ENCODE peak calls at places on chromosome 1, in seven cellular contexts. T is transverse colon; L is colonic mucosa; W is ovary; E is right cardiac atrium; B is CD8-positive, alpha-beta memory T cell; V is NT2/D1. A is an unnamed sample. For H3K27me3 and H3K9me3, the result is how much of the 10 kb centered on the place peaks cover.

GRCh38 chr1:153422450-153423068 is 6.2 kb downstream of the S100A7A start:
- DNase-seq in E (peak), L (peak), V (peak), T (peak), W (peak), B (peak), A (peak)

GRCh38 chr1:155970531-155971167 is 7.7 kb downstream of the ARHGEF2 start:
- DNase-seq in V (no peak), T (peak), B (no peak), E (peak), L (peak), W (peak), A (no peak)

GRCh38 chr1:2875677-2876531 is 74.4 kb upstream of the TTC34 start:
- DNase-seq in B (no peak), W (peak), V (no peak), E (no peak), L (no peak), T (no peak), A (no peak)

GRCh38 chr1:179298952-179299351 is 5.4 kb downstream of the SOAT1 start:
- DNase-seq in E (no peak), B (peak), T (no peak), V (no peak), L (no peak), W (no peak), A (no peak)

GRCh38 chr1:176692988-176693696 is 230.2 kb downstream of the PAPPA2 start:
- DNase-seq in E (no peak), T (no peak), B (no peak), V (no peak), W (no peak), L (no peak), A (no peak)

GRCh38 chr1:201739492-201740085 is 89.4 kb upstream of the IPO9 start:
- DNase-seq in L (peak), V (peak), E (peak), B (peak), W (peak), T (peak), A (peak)

GRCh38 chr1:20731057-20731991 is 1.2 kb downstream of the SH2D5 start:
- DNase-seq in B (peak), E (no peak), L (no peak), W (no peak), V (no peak), T (no peak), A (no peak)

GRCh38 chr1:241695454-241696171 is 43.5 kb downstream of the WDR64 start:
- DNase-seq in L (no peak), B (no peak), W (no peak), V (no peak), T (no peak), E (no peak), A (no peak)

GRCh38 chr1:86774305-86775304 is 70.2 kb downstream of the SH3GLB1 start:
- DNase-seq in T (peak), L (peak), V (peak), B (no peak), E (peak), W (peak), A (no peak)

GRCh38 chr1:17059391-17060128 is 5.7 kb upstream of the SDHB start:
- DNase-seq in B (peak), V (peak), T (peak), W (peak), E (peak), L (peak), A (peak)

GRCh38 chr1:31523012-31523411 is 53.3 kb upstream of the TINAGL1 start:
- DNase-seq in L (no peak), B (no peak), T (no peak), E (no peak), W (no peak), V (no peak), A (no peak)

GRCh38 chr1:63645301-63645700 is 52.1 kb downstream of the PGM1 start:
- DNase-seq in B (no peak), V (no peak), L (no peak), W (no peak), E (no peak), T (no peak), A (no peak)
- H3K4me3 ChIP-seq in B (no peak), V (no peak), L (no peak), W (no peak), E (no peak), T (no peak), A (no peak)

DNA sequence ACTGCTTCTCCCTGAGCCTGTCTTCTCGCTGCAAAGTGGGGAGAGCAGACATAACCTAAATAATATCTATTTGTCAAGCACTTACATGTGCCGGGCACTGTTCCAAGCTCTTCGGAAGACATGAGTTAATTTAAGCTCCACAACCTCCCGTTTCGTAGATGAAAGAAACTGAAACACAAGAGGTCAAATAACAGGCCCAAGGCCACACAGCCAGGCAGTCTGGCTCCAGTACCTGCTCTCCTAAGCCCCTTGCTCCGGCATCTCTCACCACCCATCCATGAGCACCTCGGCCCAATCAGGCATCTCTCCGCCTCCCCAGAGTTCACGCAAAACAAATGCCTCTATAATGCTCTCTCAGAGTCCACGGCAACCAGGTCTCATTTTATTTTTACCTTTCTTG is 65.4 kb downstream of the TAS1R2 start:
- DNase-seq in B (no peak), V (no peak), T (no peak), W (no peak), E (no peak), L (no peak), A (no peak)
- H3K27me3 ChIP-seq in B (under half), V (under half), T (under half), W (under half), E (under half), L (under half), A (under half)

GRCh38 chr1:171841050-171841910 is at the start of gene DNM3:
- DNase-seq in W (peak), E (peak), B (peak), L (peak), T (peak), V (peak), A (peak)
- H3K9me3 ChIP-seq in W (under half), E (under half), B (under half), L (under half), T (under half), V (under half), A (under half)

DNA sequence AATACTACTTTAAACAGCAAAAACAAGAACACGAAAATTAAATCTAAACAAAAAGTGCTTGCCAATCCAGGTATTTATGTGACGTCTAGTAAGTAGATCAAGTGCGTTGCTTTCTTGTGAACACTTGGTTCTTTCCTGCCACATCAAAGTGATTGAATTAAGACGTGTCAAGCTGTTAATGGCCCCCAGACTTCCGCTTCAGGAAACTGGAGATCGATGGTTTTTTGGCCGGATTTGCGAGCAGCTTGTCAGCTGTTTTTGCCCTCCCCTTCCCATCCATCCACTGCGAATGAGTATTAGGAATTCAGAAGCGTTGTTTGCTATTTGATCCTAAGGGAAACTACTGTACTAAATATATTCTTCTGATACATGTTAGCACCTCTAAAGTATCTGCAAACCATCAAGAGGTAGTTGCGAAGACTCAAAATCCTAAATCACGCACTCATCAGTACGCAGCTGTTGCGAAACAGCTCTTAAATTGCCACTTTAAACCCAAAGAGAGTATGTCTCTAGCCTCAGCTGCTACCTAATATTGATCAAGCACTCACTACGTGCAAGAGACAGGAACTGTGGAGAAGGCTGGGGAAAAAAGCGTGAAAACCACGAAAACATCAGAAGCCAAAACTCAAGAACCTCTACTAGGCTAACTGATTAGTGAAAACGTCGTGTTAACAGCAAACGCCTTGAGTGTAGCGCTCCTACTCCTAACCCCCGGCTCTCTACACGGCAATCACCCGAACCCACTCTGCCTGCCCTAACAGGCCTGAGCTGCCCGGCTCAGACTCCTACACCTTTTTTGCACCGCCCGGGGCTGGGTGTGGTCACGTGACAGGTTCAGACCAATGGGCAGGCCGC is 473 bp upstream of the BRDT start:
- DNase-seq in T (no peak), W (no peak), E (no peak), V (no peak), L (no peak), B (peak), A (no peak)
- H3K4me3 ChIP-seq in T (no peak), W (no peak), E (no peak), V (no peak), L (no peak), B (peak), A (no peak)

DNA sequence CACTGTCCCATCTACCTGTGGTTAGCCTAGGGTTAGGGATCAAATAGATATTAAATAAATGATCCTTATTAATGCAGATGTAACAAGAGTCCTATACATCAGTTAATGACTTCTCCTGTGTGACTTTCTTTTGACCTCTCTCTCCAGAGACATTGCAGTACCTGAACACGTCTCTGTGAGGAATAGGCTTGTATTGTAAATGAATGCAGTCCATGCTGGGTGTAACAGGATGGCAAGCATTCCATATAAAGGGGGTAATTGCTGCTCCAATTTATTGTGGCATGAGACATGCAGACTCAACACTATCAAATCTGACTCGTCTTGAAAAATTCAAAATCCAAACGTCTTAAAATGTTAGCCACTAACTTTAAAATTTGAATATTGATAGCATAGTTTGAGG is 189.5 kb downstream of the PRDM2 start:
- DNase-seq in L (no peak), W (no peak), V (no peak), B (no peak), E (no peak), T (no peak), A (no peak)
- H3K27me3 ChIP-seq in L (under half), W (under half), V (half or more), B (under half), E (under half), T (under half), A (under half)

GRCh38 chr1:5478156-5478695 is 514.0 kb downstream of the NPHP4 start:
- DNase-seq in E (no peak), L (no peak), W (no peak), T (no peak), B (no peak), V (no peak), A (no peak)
- H3K9me3 ChIP-seq in E (under half), L (under half), W (under half), T (under half), B (under half), V (under half), A (under half)

A was measured in HAP-1.